ENCODE peak calls at places on chromosome 3, in ten cellular contexts. T, F, Z, U, O, Y, E, K, A and X are unnamed samples.

GRCh38 chr3:151909720-151910405 is 36.4 kb downstream of the SUCNR1 start:
- DNase-seq in Z (no peak), E (peak), F (no peak), K (no peak), A (no peak), T (peak), O (no peak), U (peak), Y (no peak), X (peak)

GRCh38 chr3:45208587-45208986 is 17.5 kb downstream of the TMEM158 start:
- DNase-seq in T (no peak), A (no peak), O (no peak), U (no peak), E (no peak), Y (no peak), Z (no peak), K (no peak), F (no peak), X (no peak)

GRCh38 chr3:151544164-151544548 is 83.3 kb upstream of the IGSF10 start:
- DNase-seq in Y (no peak), O (no peak), U (no peak), E (no peak), A (no peak), K (no peak), Z (no peak), F (no peak), T (no peak), X (no peak)

GRCh38 chr3:80285370-80285769 is 517.6 kb upstream of the ROBO1 start:
- DNase-seq in O (no peak), F (no peak), Y (no peak), U (no peak), K (no peak), E (peak), Z (peak), T (no peak), A (no peak), X (peak)

GRCh38 chr3:51706788-51707731 is at the start of gene GRM2:
- DNase-seq in E (peak), U (no peak), K (peak), Y (no peak), O (peak), F (no peak), A (no peak), T (peak), Z (peak), X (peak)

GRCh38 chr3:128170866-128171516 is 17.7 kb downstream of the EEFSEC start:
- DNase-seq in Z (peak), O (no peak), A (no peak), E (peak), F (peak), Y (no peak), U (peak), T (peak), K (peak), X (peak)

GRCh38 chr3:23761440-23761896 is 44.3 kb upstream of the UBE2E1 start:
- DNase-seq in U (no peak), K (no peak), F (peak), A (no peak), E (peak), O (no peak), Z (peak), Y (no peak), T (peak), X (peak)

GRCh38 chr3:27500986-27501385 is 16.8 kb upstream of the SLC4A7 start:
- DNase-seq in T (no peak), A (no peak), Z (no peak), E (no peak), O (no peak), K (no peak), Y (no peak), U (no peak), F (no peak), X (no peak)

GRCh38 chr3:152638707-152639450 is 196.1 kb upstream of the P2RY1 start:
- DNase-seq in K (no peak), F (no peak), E (peak), Y (no peak), U (peak), Z (no peak), O (no peak), A (no peak), T (no peak), X (peak)

GRCh38 chr3:73437828-73438227 is 186.9 kb downstream of the PDZRN3 start:
- DNase-seq in E (no peak), K (no peak), O (no peak), F (no peak), T (peak), U (no peak), Z (no peak), Y (no peak), A (no peak), X (no peak)

GRCh38 chr3:64501298-64501906 is 186.4 kb downstream of the ADAMTS9 start:
- DNase-seq in A (no peak), O (no peak), Z (no peak), E (peak), T (peak), K (no peak), F (no peak), Y (no peak), U (no peak), X (peak)

GRCh38 chr3:45491344-45491743 is 103.0 kb downstream of the LARS2 start:
- DNase-seq in Y (no peak), K (no peak), A (no peak), U (no peak), E (no peak), F (no peak), Z (no peak), T (no peak), O (no peak), X (no peak)

GRCh38 chr3:69181592-69182211 is 59.3 kb upstream of the LMOD3 start:
- DNase-seq in Y (no peak), T (peak), K (no peak), U (no peak), Z (peak), O (no peak), E (peak), F (peak), A (no peak), X (peak)

GRCh38 chr3:143736651-143737050 is 111.6 kb downstream of the SLC9A9 start:
- DNase-seq in A (no peak), K (no peak), T (peak), Y (no peak), U (no peak), Z (peak), F (no peak), O (no peak), E (peak), X (peak)

GRCh38 chr3:134362221-134362620 is 12.0 kb downstream of the AMOTL2 start:
- DNase-seq in E (no peak), O (peak), Y (no peak), K (no peak), F (no peak), A (no peak), Z (no peak), T (no peak), U (no peak), X (no peak)

GRCh38 chr3:195100903-195101591 is 169.9 kb downstream of the XXYLT1 start:
- DNase-seq in U (peak), F (no peak), O (peak), T (peak), Y (no peak), Z (no peak), K (no peak), A (no peak), E (no peak), X (no peak)

GRCh38 chr3:87426916-87427315 is 150.5 kb upstream of the POU1F1 start:
- DNase-seq in F (no peak), E (peak), Y (no peak), U (no peak), A (no peak), T (no peak), K (no peak), Z (peak), O (no peak), X (peak)

GRCh38 chr3:132016061-132017041 is 18.5 kb downstream of the CPNE4 start:
- DNase-seq in E (peak), F (no peak), O (no peak), T (no peak), Y (no peak), A (no peak), U (no peak), K (no peak), Z (no peak), X (no peak)

GRCh38 chr3:14514323-14514720 is 25.8 kb downstream of the GRIP2 start:
- DNase-seq in E (no peak), Z (no peak), Y (no peak), A (no peak), K (no peak), F (peak), T (no peak), O (peak), U (no peak), X (no peak)

GRCh38 chr3:100401674-100402036 is 316 bp downstream of the LNP1 start:
- DNase-seq in F (peak), K (peak), A (peak), O (peak), Y (peak), T (peak), U (peak), Z (peak), E (peak), X (no peak)

GRCh38 chr3:44323341-44323955 is 15.1 kb upstream of the TCAIM start:
- DNase-seq in U (no peak), E (peak), T (peak), F (peak), Y (peak), O (peak), A (peak), K (peak), Z (peak), X (peak)

GRCh38 chr3:42192334-42193200 is 73.4 kb downstream of the CCK start:
- DNase-seq in A (no peak), E (peak), T (peak), O (no peak), F (no peak), Y (no peak), K (no peak), U (no peak), Z (peak), X (peak)

GRCh38 chr3:30258426-30259392 is 347.7 kb upstream of the TGFBR2 start:
- DNase-seq in K (no peak), A (no peak), Y (no peak), T (peak), U (no peak), E (peak), F (no peak), O (no peak), Z (no peak), X (peak)

GRCh38 chr3:66492672-66493071 is 8.2 kb downstream of the LRIG1 start:
- DNase-seq in T (no peak), Z (no peak), E (no peak), K (no peak), A (no peak), O (no peak), Y (no peak), U (no peak), F (peak), X (no peak)

GRCh38 chr3:13420051-13420816 is at the start of gene NUP210:
- DNase-seq in U (no peak), T (no peak), O (no peak), E (no peak), Z (no peak), A (peak), K (no peak), F (peak), Y (peak), X (no peak)

GRCh38 chr3:45741742-45742141 is 52.5 kb downstream of the SACM1L start:
- DNase-seq in O (no peak), E (no peak), Z (no peak), U (no peak), F (no peak), T (no peak), K (no peak), Y (no peak), A (no peak), X (no peak)

GRCh38 chr3:20040476-20041196 is 390 bp downstream of the KAT2B start:
- DNase-seq in Y (peak), Z (peak), O (peak), K (peak), F (peak), A (peak), T (peak), U (no peak), E (peak), X (peak)

GRCh38 chr3:129123314-129124060 is 1.9 kb upstream of the RAB43 start:
- DNase-seq in Y (no peak), F (peak), K (no peak), Z (no peak), E (no peak), O (no peak), T (peak), U (peak), A (peak), X (no peak)

GRCh38 chr3:186971578-186971977 is 41.3 kb downstream of the ST6GAL1 start:
- DNase-seq in F (no peak), T (no peak), E (no peak), K (peak), O (no peak), Y (no peak), U (no peak), Z (no peak), A (no peak), X (no peak)

GRCh38 chr3:138888569-138888968 is 53.8 kb upstream of the PIK3CB start:
- DNase-seq in Z (no peak), O (no peak), U (no peak), A (no peak), T (no peak), F (no peak), Y (no peak), E (no peak), K (no peak), X (no peak)

GRCh38 chr3:12229144-12229871 is 59.6 kb upstream of the PPARG start:
- DNase-seq in A (no peak), O (no peak), K (no peak), T (no peak), Y (no peak), U (no peak), F (no peak), E (no peak), Z (no peak), X (peak)

GRCh38 chr3:136412307-136412706 is 162.2 kb downstream of the PCCB start:
- DNase-seq in T (no peak), A (no peak), Y (no peak), F (no peak), U (no peak), O (no peak), K (no peak), E (no peak), Z (no peak), X (no peak)

GRCh38 chr3:53046171-53047170 is 598 bp upstream of the SFMBT1 start:
- DNase-seq in F (peak), O (peak), Y (peak), K (peak), U (no peak), T (peak), A (peak), Z (no peak), E (peak), X (peak)

GRCh38 chr3:128167973-128168674 is 14.8 kb downstream of the EEFSEC start:
- DNase-seq in Z (peak), Y (no peak), F (no peak), K (peak), A (no peak), O (no peak), E (no peak), T (no peak), U (no peak), X (peak)

GRCh38 chr3:13277130-13277783 is 142.9 kb downstream of the NUP210 start:
- DNase-seq in E (no peak), O (no peak), U (no peak), Y (no peak), F (no peak), K (no peak), Z (no peak), T (no peak), A (no peak), X (no peak)

GRCh38 chr3:112101946-112102345 is 15.8 kb downstream of the C3orf52 start:
- DNase-seq in E (peak), Y (no peak), A (no peak), O (no peak), K (no peak), T (peak), Z (peak), U (peak), F (no peak), X (peak)

GRCh38 chr3:11090551-11090950 is 63.7 kb upstream of the HRH1 start:
- DNase-seq in U (no peak), Y (no peak), F (no peak), E (no peak), A (no peak), K (no peak), O (no peak), T (no peak), Z (no peak), X (no peak)